ENCODE peak calls at places on chromosome 13, in seven cellular contexts. U is tibial artery, N is MM.1S, X is kidney, V is left ventricle myocardium inferior, I is thoracic aorta, C is DND-41. H is an unnamed sample.
A peak's percentile ranks its signal among the peaks of the same experiment; 100 is the strongest.

GRCh38 chr13:21130116-21130515 is 46.2 kb downstream of the SKA3 start:
- DNase-seq in V (no peak), U (no peak), X (no peak), I (no peak), C (no peak), N (no peak), H (no peak)

GRCh38 chr13:39931505-39931904 is 276.0 kb downstream of the COG6 start:
- DNase-seq in X (no peak), U (no peak), V (no peak), N (no peak), C (no peak), I (no peak), H (no peak)

GRCh38 chr13:92807343-92807742 is 419.3 kb upstream of the GPC6 start:
- DNase-seq in N (no peak), C (no peak), U (no peak), I (no peak), V (no peak), X (no peak), H (no peak)

GRCh38 chr13:68816715-68817114 is 1290.9 kb upstream of the ATXN8OS start:
- DNase-seq in N (no peak), X (no peak), V (no peak), U (no peak), I (no peak), C (no peak), H (no peak)

GRCh38 chr13:36804588-36804987 is 14.4 kb upstream of the RFXAP start:
- DNase-seq in N (no peak), I (no peak), X (no peak), U (no peak), C (no peak), V (no peak), H (no peak)

GRCh38 chr13:37716395-37716794 is 117.8 kb upstream of the POSTN start:
- DNase-seq in I (no peak), X (no peak), N (no peak), V (no peak), C (no peak), U (no peak), H (no peak)

GRCh38 chr13:106612688-106613087 is 44.8 kb upstream of the ARGLU1 start:
- DNase-seq in C (no peak), N (no peak), U (no peak), I (no peak), X (peak; percentile 82), V (peak; percentile 66), H (no peak)

GRCh38 chr13:48185018-48185417 is 48.0 kb upstream of the ITM2B start:
- DNase-seq in C (no peak), I (no peak), X (no peak), V (no peak), N (no peak), U (no peak), H (no peak)

GRCh38 chr13:64239372-64239771 is 2823.7 kb upstream of the PCDH20 start:
- DNase-seq in U (no peak), V (no peak), N (no peak), I (no peak), C (no peak), X (no peak), H (no peak)

GRCh38 chr13:30464496-30465351 is 1.0 kb downstream of the HMGB1 start:
- DNase-seq in U (peak; percentile 84), N (peak; percentile 19), I (peak; percentile 36), C (peak; percentile 81), X (peak; percentile 93), V (peak; percentile 78), H (no peak)

GRCh38 chr13:105920375-105920774 is 615.1 kb downstream of the EFNB2 start:
- DNase-seq in C (no peak), N (no peak), X (no peak), V (no peak), I (no peak), U (no peak), H (peak; percentile 17)

GRCh38 chr13:33487575-33488243 is 202.2 kb upstream of the STARD13 start:
- DNase-seq in X (no peak), N (peak; percentile 13), U (no peak), V (no peak), C (no peak), I (no peak), H (no peak)

DNA sequence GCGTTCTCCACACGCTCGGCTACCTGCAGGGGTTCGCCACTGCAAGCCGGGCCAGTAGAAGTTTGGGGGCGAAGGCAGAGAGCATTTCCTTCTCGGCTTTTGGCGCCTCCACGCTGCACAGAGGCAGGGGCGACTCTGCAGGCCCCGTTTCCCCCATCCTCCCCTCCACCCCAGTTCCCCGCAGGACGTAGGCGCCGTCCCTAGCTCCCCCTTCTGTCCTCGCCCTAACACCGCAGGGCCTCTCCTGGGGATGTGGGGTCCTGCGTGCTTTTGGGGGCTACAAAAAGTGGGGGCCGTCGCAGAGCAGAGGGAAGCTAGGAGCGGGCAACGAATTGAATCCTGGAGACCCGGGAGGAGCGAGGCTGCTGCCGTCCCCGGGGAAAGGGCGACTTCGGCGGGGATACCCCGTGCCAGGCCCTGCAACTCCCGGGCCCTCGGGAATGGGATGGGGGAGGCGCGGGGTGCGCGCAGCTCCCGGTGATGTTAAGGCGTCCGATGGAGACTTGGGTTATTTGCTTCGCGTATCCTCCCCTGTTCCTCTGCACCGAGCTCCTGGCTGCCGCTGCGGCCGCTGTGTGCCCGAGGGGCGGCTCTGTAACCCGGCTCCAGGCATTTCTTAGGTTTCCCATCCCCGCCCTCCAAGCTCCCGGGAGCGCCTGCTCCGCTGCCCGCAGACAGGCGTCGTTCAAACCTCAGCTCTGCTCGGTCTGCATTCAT is 255.9 kb upstream of the SOX21 start:
- DNase-seq in X (no peak), U (no peak), N (no peak), I (no peak), V (no peak), C (no peak), H (no peak)
- H3K4me1 ChIP-seq in X (no peaks in the 10 kb centered on the region), U (peaks cover 15% of the 10 kb centered on the region), N (no peaks in the 10 kb centered on the region), I (peaks cover 17% of the 10 kb centered on the region), V (peaks cover 14% of the 10 kb centered on the region), C (no peaks in the 10 kb centered on the region), H (no peaks in the 10 kb centered on the region)

GRCh38 chr13:50248537-50249521 is 233.6 kb downstream of the KCNRG start:
- DNase-seq in X (no peak), U (no peak), I (no peak), N (no peak), C (peak; percentile 59), V (no peak), H (no peak)

GRCh38 chr13:50243926-50244325 is 228.7 kb downstream of the KCNRG start:
- DNase-seq in X (no peak), V (no peak), U (no peak), I (no peak), N (no peak), C (no peak), H (no peak)

GRCh38 chr13:50244355-50244912 is 229.2 kb downstream of the KCNRG start:
- DNase-seq in U (no peak), I (no peak), V (no peak), N (no peak), X (no peak), C (no peak), H (no peak)

GRCh38 chr13:50241479-50241878 is 226.2 kb downstream of the KCNRG start:
- DNase-seq in C (no peak), I (no peak), X (no peak), U (no peak), V (no peak), N (no peak), H (no peak)

GRCh38 chr13:50244913-50245574 is 229.8 kb downstream of the KCNRG start:
- DNase-seq in N (no peak), X (no peak), U (no peak), V (no peak), I (peak; percentile 12), C (no peak), H (no peak)
- H3K4me1 ChIP-seq in N (no peaks in the 10 kb centered on the region), X (no peaks in the 10 kb centered on the region), U (no peaks in the 10 kb centered on the region), V (no peaks in the 10 kb centered on the region), I (peaks cover 18% of the 10 kb centered on the region), C (peaks cover 24% of the 10 kb centered on the region), H (peaks cover 5% of the 10 kb centered on the region)

GRCh38 chr13:29438772-29439171 is 156.7 kb downstream of the SLC7A1 start:
- DNase-seq in N (no peak), U (no peak), V (no peak), C (no peak), I (no peak), X (no peak), H (no peak)

GRCh38 chr13:29435125-29435911 is 160.2 kb downstream of the SLC7A1 start:
- DNase-seq in I (no peak), N (no peak), C (no peak), V (no peak), U (no peak), X (no peak), H (no peak)

GRCh38 chr13:29436721-29437250 is 158.7 kb downstream of the SLC7A1 start:
- DNase-seq in V (no peak), C (no peak), U (no peak), X (no peak), I (no peak), N (no peak), H (no peak)

GRCh38 chr13:29436291-29436690 is 159.2 kb downstream of the SLC7A1 start:
- DNase-seq in I (no peak), N (no peak), C (no peak), X (no peak), U (no peak), V (no peak), H (no peak)

DNA sequence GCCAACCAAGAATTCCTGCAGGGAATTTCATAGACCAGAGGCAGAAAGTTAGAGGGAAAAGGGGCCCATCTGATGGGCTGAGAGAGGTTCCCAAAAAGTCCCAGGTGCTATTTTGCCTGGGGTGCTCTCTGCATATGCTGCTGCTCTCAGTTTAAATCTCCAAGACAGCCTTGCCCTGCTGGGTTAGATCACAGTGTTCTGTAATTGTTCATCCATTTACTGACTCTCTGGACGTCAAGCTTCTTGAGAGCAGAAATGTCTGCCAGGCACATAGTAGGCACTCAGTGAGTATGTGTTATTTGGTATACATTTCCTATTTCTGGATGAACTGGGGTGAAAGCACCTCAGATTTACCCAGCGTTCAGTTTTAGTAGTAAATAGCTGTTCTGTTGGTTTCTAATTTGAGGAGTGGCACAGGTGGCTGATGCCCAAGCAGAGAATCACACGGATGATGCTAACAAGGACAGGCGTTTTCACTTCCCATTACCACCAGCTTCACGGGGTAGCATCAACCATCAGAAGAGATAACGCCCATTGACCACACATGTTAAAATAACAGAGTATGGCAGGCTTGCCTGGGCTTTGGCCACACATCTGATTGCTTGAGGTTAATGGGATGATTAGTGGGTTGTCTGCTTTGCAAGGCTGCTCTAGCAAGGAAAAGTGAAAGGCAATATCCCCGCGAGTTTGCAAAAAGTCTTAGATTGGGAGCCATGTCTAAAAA is 161.1 kb downstream of the SLC7A1 start:
- DNase-seq in X (no peak), V (no peak), N (peak; percentile 51), C (no peak), I (no peak), U (no peak), H (no peak)
- H3K4me1 ChIP-seq in X (no peaks in the 10 kb centered on the region), V (peaks cover 67% of the 10 kb centered on the region), N (peaks cover 3% of the 10 kb centered on the region), C (no peaks in the 10 kb centered on the region), I (peaks cover 78% of the 10 kb centered on the region), U (peaks cover 21% of the 10 kb centered on the region), H (peaks cover 20% of the 10 kb centered on the region)

GRCh38 chr13:25902946-25903345 is 148.9 kb downstream of the SHISA2 start:
- DNase-seq in V (no peak), U (no peak), C (no peak), X (no peak), I (no peak), N (peak; percentile 50), H (no peak)
- H3K4me1 ChIP-seq in V (no peaks in the 10 kb centered on the region), U (no peaks in the 10 kb centered on the region), C (peaks cover 86% of the 10 kb centered on the region), X (no peaks in the 10 kb centered on the region), I (no peaks in the 10 kb centered on the region), N (peaks cover 15% of the 10 kb centered on the region), H (peaks cover 30% of the 10 kb centered on the region)

DNA sequence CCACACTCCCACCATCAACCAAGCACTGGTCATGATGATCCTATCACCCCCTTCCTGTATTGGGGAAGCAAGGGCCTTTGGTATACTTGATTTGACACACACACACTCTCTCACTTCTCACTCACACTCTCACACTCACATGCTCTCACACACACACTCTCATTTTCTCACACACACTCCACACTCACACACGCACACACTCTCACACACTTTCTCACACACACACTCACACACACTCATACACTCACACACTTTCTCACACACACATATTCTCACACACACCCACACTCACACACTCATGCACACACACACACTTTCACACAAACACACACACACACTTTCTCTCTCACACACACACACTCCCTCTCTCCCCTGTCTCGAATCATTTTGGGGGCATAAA is 8.6 kb downstream of the RGCC start:
- DNase-seq in C (no peak), V (no peak), N (no peak), U (no peak), I (no peak), X (no peak), H (no peak)
- H3K4me1 ChIP-seq in C (peaks cover 46% of the 10 kb centered on the region), V (peaks cover 54% of the 10 kb centered on the region), N (no peaks in the 10 kb centered on the region), U (no peaks in the 10 kb centered on the region), I (peaks cover 69% of the 10 kb centered on the region), X (peaks cover 6% of the 10 kb centered on the region), H (peaks cover 15% of the 10 kb centered on the region)